ENCODE peak calls at places on chromosomes 6 and 20, in seven cellular contexts. One of them, this sample, is unnamed.

GRCh38 chr6:17894905-17895304 is 92.5 kb downstream of the KIF13A start:
- DNase-seq in ascending aorta: no peak
- DNase-seq in SK-N-SH: no peak
- DNase-seq in cardiac muscle cell: no peak
- DNase-seq in brain microvascular endothelial cell: no peak
- DNase-seq in CD4-positive, CD25-positive, alpha-beta regulatory T cell: no peak
- DNase-seq in fibroblast of mammary gland: no peak
- DNase-seq in this sample: no peak

GRCh38 chr6:44237021-44237812 is 9.7 kb upstream of the HSP90AB1 start:
- DNase-seq in ascending aorta: peak; percentile 98
- DNase-seq in SK-N-SH: peak; percentile 86
- DNase-seq in cardiac muscle cell: peak; percentile 90
- DNase-seq in brain microvascular endothelial cell: peak; percentile 94
- DNase-seq in CD4-positive, CD25-positive, alpha-beta regulatory T cell: peak; percentile 71
- DNase-seq in fibroblast of mammary gland: peak; percentile 97
- DNase-seq in this sample: peak; percentile 97

GRCh38 chr20:46375771-46376170 is 30.6 kb downstream of the ELMO2 start:
- DNase-seq in ascending aorta: no peak
- DNase-seq in SK-N-SH: no peak
- DNase-seq in cardiac muscle cell: peak; percentile 69
- DNase-seq in brain microvascular endothelial cell: no peak
- DNase-seq in CD4-positive, CD25-positive, alpha-beta regulatory T cell: no peak
- DNase-seq in fibroblast of mammary gland: peak; percentile 46
- DNase-seq in this sample: no peak

GRCh38 chr6:53375851-53376250 is 27.1 kb upstream of the ELOVL5 start:
- DNase-seq in ascending aorta: no peak
- DNase-seq in SK-N-SH: no peak
- DNase-seq in cardiac muscle cell: peak; percentile 67
- DNase-seq in brain microvascular endothelial cell: no peak
- DNase-seq in CD4-positive, CD25-positive, alpha-beta regulatory T cell: no peak
- DNase-seq in fibroblast of mammary gland: peak; percentile 25
- DNase-seq in this sample: no peak

GRCh38 chr6:4727671-4728435 is 48.4 kb upstream of the CDYL start:
- DNase-seq in ascending aorta: no peak
- DNase-seq in SK-N-SH: no peak
- DNase-seq in cardiac muscle cell: peak; percentile 10
- DNase-seq in brain microvascular endothelial cell: no peak
- DNase-seq in CD4-positive, CD25-positive, alpha-beta regulatory T cell: peak; percentile 15
- DNase-seq in fibroblast of mammary gland: peak; percentile 4
- DNase-seq in this sample: no peak

GRCh38 chr6:43954311-43955131 is 172.7 kb downstream of the MRPL14 start:
- DNase-seq in ascending aorta: no peak
- DNase-seq in SK-N-SH: no peak
- DNase-seq in cardiac muscle cell: no peak
- DNase-seq in brain microvascular endothelial cell: no peak
- DNase-seq in CD4-positive, CD25-positive, alpha-beta regulatory T cell: no peak
- DNase-seq in fibroblast of mammary gland: no peak
- DNase-seq in this sample: peak; percentile 51

GRCh38 chr6:160202411-160202810 is 56.2 kb downstream of the SLC22A2 start:
- DNase-seq in ascending aorta: no peak
- DNase-seq in SK-N-SH: no peak
- DNase-seq in cardiac muscle cell: no peak
- DNase-seq in brain microvascular endothelial cell: no peak
- DNase-seq in CD4-positive, CD25-positive, alpha-beta regulatory T cell: no peak
- DNase-seq in fibroblast of mammary gland: peak; percentile 6
- DNase-seq in this sample: no peak

GRCh38 chr20:1345030-1345755 is 16.3 kb upstream of the SDCBP2 start:
- DNase-seq in ascending aorta: no peak
- DNase-seq in SK-N-SH: no peak
- DNase-seq in cardiac muscle cell: no peak
- DNase-seq in brain microvascular endothelial cell: no peak
- DNase-seq in CD4-positive, CD25-positive, alpha-beta regulatory T cell: no peak
- DNase-seq in fibroblast of mammary gland: no peak
- DNase-seq in this sample: no peak

GRCh38 chr20:55667024-55667423 is 338.3 kb downstream of the CBLN4 start:
- DNase-seq in ascending aorta: no peak
- DNase-seq in SK-N-SH: no peak
- DNase-seq in cardiac muscle cell: no peak
- DNase-seq in brain microvascular endothelial cell: no peak
- DNase-seq in CD4-positive, CD25-positive, alpha-beta regulatory T cell: no peak
- DNase-seq in fibroblast of mammary gland: no peak
- DNase-seq in this sample: no peak

GRCh38 chr6:157034433-157035230 is 257.5 kb downstream of the ARID1B start:
- DNase-seq in ascending aorta: no peak
- DNase-seq in SK-N-SH: peak; percentile 55
- DNase-seq in cardiac muscle cell: peak; percentile 76
- DNase-seq in brain microvascular endothelial cell: no peak
- DNase-seq in CD4-positive, CD25-positive, alpha-beta regulatory T cell: peak; percentile 68
- DNase-seq in fibroblast of mammary gland: peak; percentile 76
- DNase-seq in this sample: no peak

GRCh38 chr6:26033942-26034354 is 53.3 kb upstream of the HFE start:
- DNase-seq in ascending aorta: peak; percentile 47
- DNase-seq in SK-N-SH: no peak
- DNase-seq in cardiac muscle cell: no peak
- DNase-seq in brain microvascular endothelial cell: no peak
- DNase-seq in CD4-positive, CD25-positive, alpha-beta regulatory T cell: peak; percentile 76
- DNase-seq in fibroblast of mammary gland: no peak
- DNase-seq in this sample: peak; percentile 82

GRCh38 chr20:54028276-54029011 is 42.0 kb downstream of the BCAS1 start:
- DNase-seq in ascending aorta: no peak
- DNase-seq in SK-N-SH: no peak
- DNase-seq in cardiac muscle cell: no peak
- DNase-seq in brain microvascular endothelial cell: no peak
- DNase-seq in CD4-positive, CD25-positive, alpha-beta regulatory T cell: no peak
- DNase-seq in fibroblast of mammary gland: no peak
- DNase-seq in this sample: no peak

GRCh38 chr20:16785221-16785620 is 37.1 kb downstream of the OTOR start:
- DNase-seq in ascending aorta: no peak
- DNase-seq in SK-N-SH: no peak
- DNase-seq in cardiac muscle cell: no peak
- DNase-seq in brain microvascular endothelial cell: peak; percentile 19
- DNase-seq in CD4-positive, CD25-positive, alpha-beta regulatory T cell: no peak
- DNase-seq in fibroblast of mammary gland: no peak
- DNase-seq in this sample: no peak

GRCh38 chr6:153024401-153025017 is 22.0 kb upstream of the MTRF1L start:
- DNase-seq in ascending aorta: no peak
- DNase-seq in SK-N-SH: peak; percentile 60
- DNase-seq in cardiac muscle cell: peak; percentile 66
- DNase-seq in brain microvascular endothelial cell: peak; percentile 71
- DNase-seq in CD4-positive, CD25-positive, alpha-beta regulatory T cell: peak; percentile 76
- DNase-seq in fibroblast of mammary gland: peak; percentile 68
- DNase-seq in this sample: no peak
- H3K4me3 ChIP-seq in ascending aorta: no peak overlapping the region
- H3K4me3 ChIP-seq in SK-N-SH: no peak overlapping the region
- H3K4me3 ChIP-seq in cardiac muscle cell: no peak overlapping the region
- H3K4me3 ChIP-seq in brain microvascular endothelial cell: no peak overlapping the region
- H3K4me3 ChIP-seq in CD4-positive, CD25-positive, alpha-beta regulatory T cell: no peak overlapping the region
- H3K4me3 ChIP-seq in fibroblast of mammary gland: no peak overlapping the region
- H3K4me3 ChIP-seq in this sample: no peak overlapping the region

DNA sequence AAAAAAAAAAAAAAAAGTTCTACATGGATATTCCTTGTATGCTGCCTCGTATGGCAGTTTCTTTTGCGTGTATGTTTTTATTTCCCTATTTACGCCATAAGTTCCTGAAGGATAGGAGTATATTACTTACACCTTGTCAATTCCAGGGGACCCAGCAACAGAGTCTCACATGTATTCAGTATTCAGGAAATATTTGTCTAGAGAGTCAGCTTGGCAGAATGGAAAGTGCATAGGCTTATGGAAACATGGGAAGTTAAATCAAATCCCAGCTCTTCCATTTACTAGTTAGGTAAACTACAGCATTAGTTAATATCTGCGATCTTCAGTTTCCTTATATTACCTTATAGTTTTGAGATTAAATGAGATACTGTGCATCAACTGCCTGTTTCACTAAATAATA is 51.1 kb upstream of the SLC22A16 start:
- DNase-seq in ascending aorta: no peak
- DNase-seq in SK-N-SH: no peak
- DNase-seq in cardiac muscle cell: no peak
- DNase-seq in brain microvascular endothelial cell: no peak
- DNase-seq in CD4-positive, CD25-positive, alpha-beta regulatory T cell: no peak
- DNase-seq in fibroblast of mammary gland: no peak
- DNase-seq in this sample: no peak
- H3K4me3 ChIP-seq in ascending aorta: no peak overlapping the region
- H3K4me3 ChIP-seq in SK-N-SH: no peak overlapping the region
- H3K4me3 ChIP-seq in cardiac muscle cell: no peak overlapping the region
- H3K4me3 ChIP-seq in brain microvascular endothelial cell: no peak overlapping the region
- H3K4me3 ChIP-seq in CD4-positive, CD25-positive, alpha-beta regulatory T cell: no peak overlapping the region
- H3K4me3 ChIP-seq in fibroblast of mammary gland: no peak overlapping the region
- H3K4me3 ChIP-seq in this sample: no peak overlapping the region

DNA sequence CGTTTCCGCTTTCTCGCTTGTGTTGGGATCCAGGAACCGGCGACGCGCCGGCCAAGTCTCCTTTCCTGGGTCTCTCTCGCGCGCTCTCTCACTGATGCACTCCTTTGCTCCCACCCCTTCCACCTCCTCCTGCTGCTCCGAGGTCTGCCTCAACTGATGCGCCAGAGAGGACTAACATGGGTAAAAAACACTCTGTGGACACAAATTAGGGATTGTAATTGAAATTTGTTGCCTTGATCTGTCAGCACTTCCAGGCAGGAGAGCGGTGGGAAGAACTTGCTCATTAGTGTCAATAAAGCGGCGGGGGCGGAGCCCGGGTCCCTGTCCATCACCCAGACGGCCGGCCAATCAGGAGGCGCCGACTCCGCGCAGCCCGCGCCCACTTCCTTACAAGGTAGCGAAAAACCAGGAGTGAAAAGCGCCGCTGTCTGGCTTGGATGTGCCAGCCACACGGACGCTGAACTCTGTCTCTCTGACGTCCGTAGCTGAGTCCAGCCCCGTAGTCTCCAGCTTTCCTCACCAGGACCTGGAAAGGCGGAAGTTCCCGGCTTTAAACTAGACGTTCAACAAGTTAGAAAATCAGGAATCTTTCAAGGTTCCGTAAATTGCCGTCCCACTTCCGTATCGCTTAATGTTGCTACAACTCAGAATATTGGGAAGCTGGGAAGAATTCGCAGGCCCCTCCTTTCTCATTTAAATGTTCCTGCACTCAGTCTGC is at the start of gene TBX18:
- DNase-seq in ascending aorta: peak; percentile 94
- DNase-seq in SK-N-SH: peak; percentile 85
- DNase-seq in cardiac muscle cell: peak; percentile 100
- DNase-seq in brain microvascular endothelial cell: peak; percentile 100
- DNase-seq in CD4-positive, CD25-positive, alpha-beta regulatory T cell: peak; percentile 37
- DNase-seq in fibroblast of mammary gland: peak; percentile 99
- DNase-seq in this sample: peak; percentile 94
- H3K4me3 ChIP-seq in ascending aorta: peak within 1 kb of the TSS; percentile 56
- H3K4me3 ChIP-seq in SK-N-SH: peak within 1 kb of the TSS; percentile 97
- H3K4me3 ChIP-seq in cardiac muscle cell: peak within 1 kb of the TSS; percentile 53
- H3K4me3 ChIP-seq in brain microvascular endothelial cell: peak within 1 kb of the TSS; percentile 76
- H3K4me3 ChIP-seq in CD4-positive, CD25-positive, alpha-beta regulatory T cell: no peak within 1 kb of the TSS
- H3K4me3 ChIP-seq in fibroblast of mammary gland: peak within 1 kb of the TSS; percentile 90
- H3K4me3 ChIP-seq in this sample: peak within 1 kb of the TSS; percentile 37

DNA sequence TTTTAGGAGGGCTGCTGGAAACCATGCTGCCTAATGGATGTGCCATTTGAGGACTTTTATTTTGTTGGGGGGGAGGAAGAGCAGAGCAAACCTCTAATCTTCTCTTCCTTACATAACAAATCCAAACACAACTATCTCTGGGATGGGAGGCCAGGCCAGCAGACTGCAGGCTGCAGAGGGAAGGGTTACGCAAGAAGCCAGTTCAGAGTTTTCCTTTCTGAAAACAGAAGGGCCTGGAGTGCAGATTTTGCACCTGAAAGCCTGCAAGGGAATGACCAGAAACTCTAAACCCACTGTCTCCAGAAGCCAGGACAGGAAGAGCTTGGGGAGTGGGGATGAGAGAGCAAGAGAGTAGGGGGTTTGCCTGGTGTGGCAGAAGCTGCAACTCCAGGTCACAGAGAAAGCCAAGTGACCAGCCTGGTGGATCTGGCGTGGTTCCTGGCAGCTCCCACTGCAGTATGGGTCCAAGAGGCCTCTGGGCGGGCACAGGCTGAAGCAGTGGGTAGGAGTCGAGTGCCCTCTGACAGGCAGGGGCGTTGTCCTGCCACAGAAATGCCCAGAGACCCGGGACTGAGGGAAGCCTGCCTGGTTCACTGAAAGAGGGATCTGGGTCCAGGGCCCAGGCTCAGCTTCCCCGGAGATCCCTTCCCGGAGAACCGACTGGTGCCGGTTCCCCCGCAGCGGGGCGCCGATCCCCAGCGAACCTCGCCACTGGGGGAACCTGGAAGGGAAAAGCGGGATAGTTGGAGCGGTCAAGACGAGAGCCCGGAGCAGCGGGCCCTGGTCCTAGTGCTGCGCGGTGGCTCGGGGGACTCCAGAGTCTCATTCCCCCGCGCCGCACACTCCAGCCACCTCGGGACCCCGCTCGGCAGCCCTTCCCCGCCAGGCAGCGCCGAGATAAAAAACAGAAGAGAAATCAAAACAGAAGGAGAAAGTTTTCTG is 6.7 kb downstream of the MAFB start:
- DNase-seq in ascending aorta: no peak
- DNase-seq in SK-N-SH: no peak
- DNase-seq in cardiac muscle cell: peak; percentile 67
- DNase-seq in brain microvascular endothelial cell: no peak
- DNase-seq in CD4-positive, CD25-positive, alpha-beta regulatory T cell: no peak
- DNase-seq in fibroblast of mammary gland: no peak
- DNase-seq in this sample: peak; percentile 76
- H3K4me3 ChIP-seq in ascending aorta: peak overlapping the region; percentile 27
- H3K4me3 ChIP-seq in SK-N-SH: no peak overlapping the region
- H3K4me3 ChIP-seq in cardiac muscle cell: peak overlapping the region; percentile 32
- H3K4me3 ChIP-seq in brain microvascular endothelial cell: peak overlapping the region; percentile 33
- H3K4me3 ChIP-seq in CD4-positive, CD25-positive, alpha-beta regulatory T cell: no peak overlapping the region
- H3K4me3 ChIP-seq in fibroblast of mammary gland: no peak overlapping the region
- H3K4me3 ChIP-seq in this sample: no peak overlapping the region

DNA sequence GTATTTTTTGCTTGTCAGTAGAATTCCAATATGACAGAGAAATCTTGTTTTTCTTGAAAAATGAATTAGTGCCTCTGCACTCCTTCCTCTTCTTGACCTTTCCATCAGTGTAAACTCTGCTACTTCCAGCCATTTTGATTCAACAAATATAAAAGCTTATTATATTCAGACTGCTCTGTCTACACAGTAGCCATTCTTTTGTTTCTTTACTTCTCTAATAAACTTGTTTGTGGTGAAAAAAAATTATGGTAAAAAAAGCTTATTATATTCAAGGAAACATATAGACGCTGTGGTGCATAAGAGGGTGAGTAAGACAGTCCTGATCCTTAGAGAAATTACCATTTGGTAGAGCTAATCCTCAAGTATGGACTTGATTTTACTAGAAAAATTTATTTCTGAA is 11.6 kb downstream of the CAGE1 start:
- DNase-seq in ascending aorta: no peak
- DNase-seq in SK-N-SH: no peak
- DNase-seq in cardiac muscle cell: no peak
- DNase-seq in brain microvascular endothelial cell: no peak
- DNase-seq in CD4-positive, CD25-positive, alpha-beta regulatory T cell: no peak
- DNase-seq in fibroblast of mammary gland: no peak
- DNase-seq in this sample: no peak
- H3K4me3 ChIP-seq in ascending aorta: no peak overlapping the region
- H3K4me3 ChIP-seq in SK-N-SH: no peak overlapping the region
- H3K4me3 ChIP-seq in cardiac muscle cell: no peak overlapping the region
- H3K4me3 ChIP-seq in brain microvascular endothelial cell: no peak overlapping the region
- H3K4me3 ChIP-seq in CD4-positive, CD25-positive, alpha-beta regulatory T cell: no peak overlapping the region
- H3K4me3 ChIP-seq in fibroblast of mammary gland: no peak overlapping the region
- H3K4me3 ChIP-seq in this sample: no peak overlapping the region